ENCODE peak calls at places on chromosomes 7 and 10, in six cellular contexts. One of them, this sample, is unnamed.

GRCh38 chr7:71727347-71727746 is 595.4 kb downstream of the GALNT17 start:
- DNase-seq in trophoblast cell: no peak
- DNase-seq in neuronal stem cell: no peak
- DNase-seq in H1: no peak
- DNase-seq in IMR-90: no peak
- DNase-seq in mesenchymal stem cell: no peak
- DNase-seq in this sample: no peak

GRCh38 chr10:74887614-74888284 is 61.3 kb downstream of the KAT6B start:
- DNase-seq in mesenchymal stem cell: no peak
- DNase-seq in neuronal stem cell: no peak
- DNase-seq in H1: no peak
- DNase-seq in trophoblast cell: no peak
- DNase-seq in IMR-90: no peak
- DNase-seq in this sample: no peak

GRCh38 chr10:30830672-30831230 is 200.9 kb downstream of the ZNF438 start:
- DNase-seq in H1: no peak
- DNase-seq in mesenchymal stem cell: no peak
- DNase-seq in neuronal stem cell: no peak
- DNase-seq in IMR-90: no peak
- DNase-seq in trophoblast cell: no peak
- DNase-seq in this sample: no peak

GRCh38 chr7:45129181-45129800 is 17.8 kb upstream of the TBRG4 start:
- DNase-seq in H1: no peak
- DNase-seq in IMR-90: no peak
- DNase-seq in trophoblast cell: no peak
- DNase-seq in neuronal stem cell: no peak
- DNase-seq in mesenchymal stem cell: no peak
- DNase-seq in this sample: no peak

GRCh38 chr7:152424348-152425108 is 11.3 kb downstream of the KMT2C start:
- DNase-seq in trophoblast cell: peak
- DNase-seq in IMR-90: peak
- DNase-seq in H1: no peak
- DNase-seq in mesenchymal stem cell: peak
- DNase-seq in neuronal stem cell: no peak
- DNase-seq in this sample: no peak

GRCh38 chr10:3805227-3805790 is 20.3 kb upstream of the KLF6 start:
- DNase-seq in trophoblast cell: peak
- DNase-seq in neuronal stem cell: no peak
- DNase-seq in mesenchymal stem cell: peak
- DNase-seq in H1: no peak
- DNase-seq in IMR-90: peak
- DNase-seq in this sample: no peak

GRCh38 chr10:30355601-30356000 is 6.5 kb upstream of the MTPAP start:
- DNase-seq in IMR-90: no peak
- DNase-seq in neuronal stem cell: no peak
- DNase-seq in trophoblast cell: no peak
- DNase-seq in mesenchymal stem cell: no peak
- DNase-seq in H1: no peak
- DNase-seq in this sample: no peak

GRCh38 chr7:148733496-148733895 is 34.8 kb downstream of the CUL1 start:
- DNase-seq in H1: no peak
- DNase-seq in IMR-90: no peak
- DNase-seq in neuronal stem cell: no peak
- DNase-seq in trophoblast cell: no peak
- DNase-seq in mesenchymal stem cell: no peak
- DNase-seq in this sample: no peak

GRCh38 chr10:93357680-93358079 is 124.5 kb downstream of the MYOF start:
- DNase-seq in trophoblast cell: peak
- DNase-seq in mesenchymal stem cell: peak
- DNase-seq in IMR-90: peak
- DNase-seq in H1: no peak
- DNase-seq in neuronal stem cell: peak
- DNase-seq in this sample: peak

GRCh38 chr7:150399861-150400778 is 21.0 kb downstream of the ZNF775 start:
- DNase-seq in neuronal stem cell: no peak
- DNase-seq in mesenchymal stem cell: peak
- DNase-seq in H1: no peak
- DNase-seq in IMR-90: peak
- DNase-seq in trophoblast cell: peak
- DNase-seq in this sample: peak

GRCh38 chr10:94006591-94007550 is 13.1 kb downstream of the PLCE1 start:
- DNase-seq in neuronal stem cell: no peak
- DNase-seq in mesenchymal stem cell: peak
- DNase-seq in H1: no peak
- DNase-seq in IMR-90: peak
- DNase-seq in trophoblast cell: peak
- DNase-seq in this sample: peak

GRCh38 chr7:37284805-37285211 is 163.9 kb downstream of the ELMO1 start:
- DNase-seq in neuronal stem cell: peak
- DNase-seq in H1: peak
- DNase-seq in mesenchymal stem cell: peak
- DNase-seq in IMR-90: no peak
- DNase-seq in trophoblast cell: peak
- DNase-seq in this sample: peak

GRCh38 chr7:234712-235553 is 42.6 kb downstream of the FAM20C start:
- DNase-seq in H1: no peak
- DNase-seq in mesenchymal stem cell: peak
- DNase-seq in IMR-90: peak
- DNase-seq in neuronal stem cell: no peak
- DNase-seq in trophoblast cell: peak
- DNase-seq in this sample: no peak

GRCh38 chr7:39428221-39428620 is 138.0 kb upstream of the YAE1 start:
- DNase-seq in trophoblast cell: peak
- DNase-seq in mesenchymal stem cell: peak
- DNase-seq in H1: no peak
- DNase-seq in neuronal stem cell: no peak
- DNase-seq in IMR-90: peak
- DNase-seq in this sample: peak

GRCh38 chr7:13641699-13642098 is 347.8 kb downstream of the ETV1 start:
- DNase-seq in IMR-90: peak
- DNase-seq in trophoblast cell: no peak
- DNase-seq in H1: no peak
- DNase-seq in mesenchymal stem cell: peak
- DNase-seq in neuronal stem cell: no peak
- DNase-seq in this sample: peak

GRCh38 chr10:1311707-1312106 is 255.5 kb downstream of the WDR37 start:
- DNase-seq in IMR-90: no peak
- DNase-seq in H1: no peak
- DNase-seq in neuronal stem cell: no peak
- DNase-seq in mesenchymal stem cell: no peak
- DNase-seq in trophoblast cell: no peak
- DNase-seq in this sample: no peak
- H3K4ac ChIP-seq in IMR-90: no peak
- H3K4ac ChIP-seq in H1: no peak
- H3K4ac ChIP-seq in neuronal stem cell: no peak
- H3K4ac ChIP-seq in mesenchymal stem cell: no peak
- H3K4ac ChIP-seq in trophoblast cell: no peak
- H3K4ac ChIP-seq in this sample: no peak

GRCh38 chr7:100864263-100864845 is 2.8 kb upstream of the TRIP6 start:
- DNase-seq in mesenchymal stem cell: no peak
- DNase-seq in H1: no peak
- DNase-seq in trophoblast cell: no peak
- DNase-seq in neuronal stem cell: no peak
- DNase-seq in IMR-90: no peak
- DNase-seq in this sample: no peak

GRCh38 chr7:100866721-100867039 is 507 bp upstream of the TRIP6 start:
- DNase-seq in mesenchymal stem cell: no peak
- DNase-seq in trophoblast cell: no peak
- DNase-seq in IMR-90: no peak
- DNase-seq in H1: peak
- DNase-seq in neuronal stem cell: no peak
- DNase-seq in this sample: no peak

GRCh38 chr7:100867040-100867795 is at the start of gene TRIP6:
- DNase-seq in mesenchymal stem cell: peak
- DNase-seq in IMR-90: peak
- DNase-seq in trophoblast cell: peak
- DNase-seq in H1: peak
- DNase-seq in neuronal stem cell: peak
- DNase-seq in this sample: peak

GRCh38 chr7:100865372-100865911 is 1.7 kb upstream of the TRIP6 start:
- DNase-seq in trophoblast cell: peak
- DNase-seq in H1: no peak
- DNase-seq in mesenchymal stem cell: no peak
- DNase-seq in neuronal stem cell: no peak
- DNase-seq in IMR-90: peak
- DNase-seq in this sample: peak

GRCh38 chr7:100865971-100866720 is 1.0 kb upstream of the TRIP6 start:
- DNase-seq in IMR-90: no peak
- DNase-seq in H1: no peak
- DNase-seq in neuronal stem cell: no peak
- DNase-seq in trophoblast cell: no peak
- DNase-seq in mesenchymal stem cell: no peak
- DNase-seq in this sample: no peak
- H3K4me3 ChIP-seq in IMR-90: no peak
- H3K4me3 ChIP-seq in H1: no peak
- H3K4me3 ChIP-seq in neuronal stem cell: no peak
- H3K4me3 ChIP-seq in trophoblast cell: no peak
- H3K4me3 ChIP-seq in mesenchymal stem cell: no peak
- H3K4me3 ChIP-seq in this sample: no peak

GRCh38 chr10:59706851-59707797 is 2.5 kb downstream of the SLC16A9 start:
- DNase-seq in mesenchymal stem cell: no peak
- DNase-seq in neuronal stem cell: no peak
- DNase-seq in IMR-90: no peak
- DNase-seq in trophoblast cell: no peak
- DNase-seq in H1: no peak
- DNase-seq in this sample: no peak

GRCh38 chr10:59709472-59710125 is at the start of gene SLC16A9:
- DNase-seq in neuronal stem cell: peak
- DNase-seq in mesenchymal stem cell: peak
- DNase-seq in H1: peak
- DNase-seq in trophoblast cell: peak
- DNase-seq in IMR-90: peak
- DNase-seq in this sample: peak

GRCh38 chr10:59711871-59712491 is 2.3 kb upstream of the SLC16A9 start:
- DNase-seq in mesenchymal stem cell: no peak
- DNase-seq in H1: no peak
- DNase-seq in trophoblast cell: peak
- DNase-seq in neuronal stem cell: no peak
- DNase-seq in IMR-90: no peak
- DNase-seq in this sample: peak

GRCh38 chr10:59704644-59705043 is 5.0 kb downstream of the SLC16A9 start:
- DNase-seq in H1: no peak
- DNase-seq in IMR-90: no peak
- DNase-seq in trophoblast cell: no peak
- DNase-seq in neuronal stem cell: no peak
- DNase-seq in mesenchymal stem cell: no peak
- DNase-seq in this sample: no peak

GRCh38 chr10:59708816-59709471 is 706 bp downstream of the SLC16A9 start:
- DNase-seq in mesenchymal stem cell: peak
- DNase-seq in H1: peak
- DNase-seq in IMR-90: no peak
- DNase-seq in trophoblast cell: no peak
- DNase-seq in neuronal stem cell: peak
- DNase-seq in this sample: peak
- H3K4ac ChIP-seq in mesenchymal stem cell: no peak
- H3K4ac ChIP-seq in H1: no peak
- H3K4ac ChIP-seq in IMR-90: no peak
- H3K4ac ChIP-seq in trophoblast cell: peak
- H3K4ac ChIP-seq in neuronal stem cell: no peak
- H3K4ac ChIP-seq in this sample: no peak

GRCh38 chr10:119611433-119611832 is 14.7 kb upstream of the TIAL1 start:
- DNase-seq in neuronal stem cell: no peak
- DNase-seq in IMR-90: no peak
- DNase-seq in trophoblast cell: no peak
- DNase-seq in mesenchymal stem cell: no peak
- DNase-seq in H1: no peak
- DNase-seq in this sample: no peak

DNA sequence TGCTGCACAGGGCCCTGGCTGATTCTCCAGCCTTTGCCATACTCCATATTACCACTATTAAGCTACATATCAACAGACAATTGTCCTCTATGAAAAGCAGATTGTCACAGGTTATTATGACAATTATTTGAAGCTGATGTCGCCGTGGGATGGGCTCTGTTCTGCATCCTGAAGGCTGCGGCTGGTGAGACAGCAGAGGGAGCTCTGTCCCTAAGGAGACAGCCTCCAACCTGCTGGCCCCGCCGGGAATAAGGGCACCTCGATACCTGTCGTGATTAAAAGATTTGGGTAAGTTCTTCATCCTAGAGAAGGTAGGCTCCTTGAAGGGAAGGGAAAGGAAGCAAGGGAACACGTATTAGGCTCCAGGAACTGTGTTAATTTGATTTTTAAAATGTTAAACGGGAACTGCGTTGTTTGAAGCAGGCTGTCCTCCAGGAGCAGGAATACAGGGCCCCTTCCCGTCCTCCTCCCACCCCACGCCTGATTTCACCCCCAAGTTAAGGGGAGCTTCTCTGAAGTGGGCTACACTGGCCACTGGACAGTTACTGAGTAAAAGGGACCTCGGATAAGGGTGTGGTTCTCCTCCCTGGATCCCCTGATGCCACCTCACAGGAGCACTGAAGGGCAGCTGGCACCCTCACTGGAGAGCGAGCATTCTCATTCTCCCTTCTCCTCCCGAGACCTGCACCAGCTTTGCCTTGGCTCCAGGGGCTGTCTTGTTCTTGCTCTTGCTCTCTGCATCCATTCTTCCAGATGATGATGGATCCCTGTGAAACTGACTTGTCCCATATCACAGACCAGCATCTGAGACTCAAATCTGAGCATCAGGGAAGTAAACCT is 11.8 kb upstream of the TIAL1 start:
- DNase-seq in IMR-90: peak
- DNase-seq in H1: peak
- DNase-seq in trophoblast cell: peak
- DNase-seq in mesenchymal stem cell: peak
- DNase-seq in neuronal stem cell: no peak
- DNase-seq in this sample: peak
- H3K4me3 ChIP-seq in IMR-90: no peak
- H3K4me3 ChIP-seq in H1: no peak
- H3K4me3 ChIP-seq in trophoblast cell: no peak
- H3K4me3 ChIP-seq in mesenchymal stem cell: no peak
- H3K4me3 ChIP-seq in neuronal stem cell: no peak
- H3K4me3 ChIP-seq in this sample: no peak

GRCh38 chr7:105963038-105963667 is at the start of gene CDHR3:
- DNase-seq in neuronal stem cell: no peak
- DNase-seq in trophoblast cell: no peak
- DNase-seq in H1: no peak
- DNase-seq in IMR-90: no peak
- DNase-seq in mesenchymal stem cell: peak
- DNase-seq in this sample: peak
- H3K4ac ChIP-seq in neuronal stem cell: peak
- H3K4ac ChIP-seq in trophoblast cell: no peak
- H3K4ac ChIP-seq in H1: no peak
- H3K4ac ChIP-seq in IMR-90: no peak
- H3K4ac ChIP-seq in mesenchymal stem cell: no peak
- H3K4ac ChIP-seq in this sample: no peak

GRCh38 chr7:4000139-4000538 is 682.0 kb upstream of the FOXK1 start:
- DNase-seq in IMR-90: no peak
- DNase-seq in H1: no peak
- DNase-seq in mesenchymal stem cell: no peak
- DNase-seq in trophoblast cell: no peak
- DNase-seq in neuronal stem cell: no peak
- DNase-seq in this sample: no peak
- H3K4me3 ChIP-seq in IMR-90: no peak
- H3K4me3 ChIP-seq in H1: no peak
- H3K4me3 ChIP-seq in mesenchymal stem cell: no peak
- H3K4me3 ChIP-seq in trophoblast cell: no peak
- H3K4me3 ChIP-seq in neuronal stem cell: no peak
- H3K4me3 ChIP-seq in this sample: no peak